ENCODE peak calls at places on chromosomes 13 and 19, in eight cellular contexts. One of them, this sample, is unnamed.
A peak's percentile ranks its signal among the peaks of the same experiment; 100 is the strongest.

GRCh38 chr19:2733930-2734588 is 5.8 kb downstream of the SLC39A3 start:
- DNase-seq in AG20443: no peak
- DNase-seq in fibroblast of pulmonary artery: no peak
- DNase-seq in DMS153: no peak
- DNase-seq in cerebellar cortex: no peak
- DNase-seq in stimulated activated naive CD8-positive, alpha-beta T cell treated with anti-CD3 and anti-CD28 coated beads, Interleukin-15, Interleukin-2, amounts not matched to agents 100 U/mL and 50 U/mL, for 24 hours: no peak
- DNase-seq in AG04450: no peak
- DNase-seq in glutamatergic neuron: no peak
- DNase-seq in this sample: no peak

GRCh38 chr13:73938375-73939070 is 195.7 kb downstream of the KLF12 start:
- DNase-seq in AG20443: peak; percentile 67
- DNase-seq in fibroblast of pulmonary artery: peak; percentile 83
- DNase-seq in DMS153: peak; percentile 18
- DNase-seq in cerebellar cortex: no peak
- DNase-seq in stimulated activated naive CD8-positive, alpha-beta T cell treated with anti-CD3 and anti-CD28 coated beads, Interleukin-15, Interleukin-2, amounts not matched to agents 100 U/mL and 50 U/mL, for 24 hours: no peak
- DNase-seq in AG04450: peak; percentile 65
- DNase-seq in glutamatergic neuron: no peak
- DNase-seq in this sample: no peak

GRCh38 chr19:17079710-17080440 is 4.3 kb downstream of the MYO9B start:
- DNase-seq in AG20443: peak; percentile 92
- DNase-seq in fibroblast of pulmonary artery: peak; percentile 98
- DNase-seq in DMS153: no peak
- DNase-seq in cerebellar cortex: peak; percentile 53
- DNase-seq in stimulated activated naive CD8-positive, alpha-beta T cell treated with anti-CD3 and anti-CD28 coated beads, Interleukin-15, Interleukin-2, amounts not matched to agents 100 U/mL and 50 U/mL, for 24 hours: peak; percentile 73
- DNase-seq in AG04450: peak; percentile 99
- DNase-seq in glutamatergic neuron: peak; percentile 50
- DNase-seq in this sample: peak; percentile 57

GRCh38 chr13:112688560-112689497 is 1.0 kb upstream of the ATP11A start:
- DNase-seq in AG20443: no peak
- DNase-seq in fibroblast of pulmonary artery: peak; percentile 6
- DNase-seq in DMS153: peak; percentile 48
- DNase-seq in cerebellar cortex: peak; percentile 57
- DNase-seq in stimulated activated naive CD8-positive, alpha-beta T cell treated with anti-CD3 and anti-CD28 coated beads, Interleukin-15, Interleukin-2, amounts not matched to agents 100 U/mL and 50 U/mL, for 24 hours: peak; percentile 74
- DNase-seq in AG04450: no peak
- DNase-seq in glutamatergic neuron: peak; percentile 40
- DNase-seq in this sample: peak; percentile 37

GRCh38 chr19:18160792-18161690 is 8.1 kb downstream of the PIK3R2 start:
- DNase-seq in AG20443: peak; percentile 96
- DNase-seq in fibroblast of pulmonary artery: peak; percentile 57
- DNase-seq in DMS153: peak; percentile 39
- DNase-seq in cerebellar cortex: peak; percentile 65
- DNase-seq in stimulated activated naive CD8-positive, alpha-beta T cell treated with anti-CD3 and anti-CD28 coated beads, Interleukin-15, Interleukin-2, amounts not matched to agents 100 U/mL and 50 U/mL, for 24 hours: peak; percentile 89
- DNase-seq in AG04450: no peak
- DNase-seq in glutamatergic neuron: peak; percentile 85
- DNase-seq in this sample: peak; percentile 78

GRCh38 chr13:43663474-43664090 is 123.2 kb downstream of the ENOX1 start:
- DNase-seq in AG20443: peak; percentile 10
- DNase-seq in fibroblast of pulmonary artery: peak; percentile 18
- DNase-seq in DMS153: no peak
- DNase-seq in cerebellar cortex: no peak
- DNase-seq in stimulated activated naive CD8-positive, alpha-beta T cell treated with anti-CD3 and anti-CD28 coated beads, Interleukin-15, Interleukin-2, amounts not matched to agents 100 U/mL and 50 U/mL, for 24 hours: no peak
- DNase-seq in AG04450: peak; percentile 10
- DNase-seq in glutamatergic neuron: no peak
- DNase-seq in this sample: no peak

GRCh38 chr13:75587679-75588078 is 38.1 kb downstream of the UCHL3 start:
- DNase-seq in AG20443: no peak
- DNase-seq in fibroblast of pulmonary artery: peak; percentile 9
- DNase-seq in DMS153: peak; percentile 27
- DNase-seq in cerebellar cortex: no peak
- DNase-seq in stimulated activated naive CD8-positive, alpha-beta T cell treated with anti-CD3 and anti-CD28 coated beads, Interleukin-15, Interleukin-2, amounts not matched to agents 100 U/mL and 50 U/mL, for 24 hours: no peak
- DNase-seq in AG04450: no peak
- DNase-seq in glutamatergic neuron: no peak
- DNase-seq in this sample: no peak

GRCh38 chr13:99892189-99892588 is 79.4 kb downstream of the ZIC5 start:
- DNase-seq in AG20443: no peak
- DNase-seq in fibroblast of pulmonary artery: no peak
- DNase-seq in DMS153: peak; percentile 58
- DNase-seq in cerebellar cortex: no peak
- DNase-seq in stimulated activated naive CD8-positive, alpha-beta T cell treated with anti-CD3 and anti-CD28 coated beads, Interleukin-15, Interleukin-2, amounts not matched to agents 100 U/mL and 50 U/mL, for 24 hours: no peak
- DNase-seq in AG04450: no peak
- DNase-seq in glutamatergic neuron: no peak
- DNase-seq in this sample: no peak

GRCh38 chr19:3343619-3344502 is 22.5 kb upstream of the NFIC start:
- DNase-seq in AG20443: peak; percentile 96
- DNase-seq in fibroblast of pulmonary artery: peak; percentile 90
- DNase-seq in DMS153: peak; percentile 78
- DNase-seq in cerebellar cortex: peak; percentile 93
- DNase-seq in stimulated activated naive CD8-positive, alpha-beta T cell treated with anti-CD3 and anti-CD28 coated beads, Interleukin-15, Interleukin-2, amounts not matched to agents 100 U/mL and 50 U/mL, for 24 hours: peak; percentile 64
- DNase-seq in AG04450: no peak
- DNase-seq in glutamatergic neuron: no peak
- DNase-seq in this sample: no peak